ENCODE peak calls at places on chromosomes 6 and 20, in ten cellular contexts. One of them, this sample, is unnamed.

GRCh38 chr6:11096109-11096508 is 2.5 kb downstream of the SMIM13 start:
- DNase-seq in tibial nerve: no peak
- DNase-seq in heart left ventricle: no peak
- DNase-seq in transverse colon: peak; percentile 28
- DNase-seq in K562: no peak
- DNase-seq in GM12878: no peak
- DNase-seq in A549: peak; percentile 53
- DNase-seq in H54: no peak
- DNase-seq in breast epithelium: peak; percentile 26
- DNase-seq in ovary: no peak
- DNase-seq in this sample: no peak

GRCh38 chr6:43942011-43942442 is 172.0 kb downstream of the VEGFA start:
- DNase-seq in tibial nerve: no peak
- DNase-seq in heart left ventricle: no peak
- DNase-seq in transverse colon: no peak
- DNase-seq in K562: no peak
- DNase-seq in GM12878: no peak
- DNase-seq in A549: no peak
- DNase-seq in H54: no peak
- DNase-seq in breast epithelium: no peak
- DNase-seq in ovary: no peak
- DNase-seq in this sample: no peak

GRCh38 chr6:3848380-3848779 is 793 bp upstream of the FAM50B start:
- DNase-seq in tibial nerve: no peak
- DNase-seq in heart left ventricle: no peak
- DNase-seq in transverse colon: no peak
- DNase-seq in K562: no peak
- DNase-seq in GM12878: no peak
- DNase-seq in A549: no peak
- DNase-seq in H54: no peak
- DNase-seq in breast epithelium: peak; percentile 52
- DNase-seq in ovary: no peak
- DNase-seq in this sample: no peak

GRCh38 chr6:119241124-119241491 is 108.5 kb downstream of the MAN1A1 start:
- DNase-seq in tibial nerve: no peak
- DNase-seq in heart left ventricle: no peak
- DNase-seq in transverse colon: no peak
- DNase-seq in K562: no peak
- DNase-seq in GM12878: peak; percentile 8
- DNase-seq in A549: no peak
- DNase-seq in H54: no peak
- DNase-seq in breast epithelium: no peak
- DNase-seq in ovary: peak; percentile 35
- DNase-seq in this sample: no peak

GRCh38 chr6:68967549-68968300 is 332.6 kb downstream of the ADGRB3 start:
- DNase-seq in tibial nerve: peak; percentile 23
- DNase-seq in heart left ventricle: peak; percentile 48
- DNase-seq in transverse colon: peak; percentile 54
- DNase-seq in K562: peak; percentile 72
- DNase-seq in GM12878: peak; percentile 12
- DNase-seq in A549: peak; percentile 2
- DNase-seq in H54: peak; percentile 12
- DNase-seq in breast epithelium: peak; percentile 18
- DNase-seq in ovary: peak; percentile 30
- DNase-seq in this sample: peak; percentile 9

GRCh38 chr6:87905101-87905517 is 142.5 kb upstream of the SPACA1 start:
- DNase-seq in tibial nerve: no peak
- DNase-seq in heart left ventricle: no peak
- DNase-seq in transverse colon: no peak
- DNase-seq in K562: no peak
- DNase-seq in GM12878: peak; percentile 87
- DNase-seq in A549: no peak
- DNase-seq in H54: no peak
- DNase-seq in breast epithelium: no peak
- DNase-seq in ovary: no peak
- DNase-seq in this sample: no peak

GRCh38 chr20:5056801-5057599 is 55.7 kb upstream of the SLC23A2 start:
- DNase-seq in tibial nerve: no peak
- DNase-seq in heart left ventricle: peak; percentile 36
- DNase-seq in transverse colon: peak; percentile 55
- DNase-seq in K562: peak; percentile 58
- DNase-seq in GM12878: peak; percentile 38
- DNase-seq in A549: peak; percentile 77
- DNase-seq in H54: peak; percentile 38
- DNase-seq in breast epithelium: no peak
- DNase-seq in ovary: no peak
- DNase-seq in this sample: no peak

GRCh38 chr6:147933201-147933600 is 409.4 kb upstream of the SASH1 start:
- DNase-seq in tibial nerve: no peak
- DNase-seq in heart left ventricle: no peak
- DNase-seq in transverse colon: no peak
- DNase-seq in K562: no peak
- DNase-seq in GM12878: no peak
- DNase-seq in A549: no peak
- DNase-seq in H54: no peak
- DNase-seq in breast epithelium: no peak
- DNase-seq in ovary: no peak
- DNase-seq in this sample: no peak

GRCh38 chr20:22797103-22797502 is 212.7 kb upstream of the FOXA2 start:
- DNase-seq in tibial nerve: no peak
- DNase-seq in heart left ventricle: no peak
- DNase-seq in transverse colon: no peak
- DNase-seq in K562: no peak
- DNase-seq in GM12878: no peak
- DNase-seq in A549: no peak
- DNase-seq in H54: no peak
- DNase-seq in breast epithelium: no peak
- DNase-seq in ovary: no peak
- DNase-seq in this sample: no peak

GRCh38 chr20:21702553-21703467 is 2.7 kb upstream of the PAX1 start:
- DNase-seq in tibial nerve: no peak
- DNase-seq in heart left ventricle: no peak
- DNase-seq in transverse colon: peak; percentile 41
- DNase-seq in K562: peak; percentile 35
- DNase-seq in GM12878: no peak
- DNase-seq in A549: peak; percentile 69
- DNase-seq in H54: no peak
- DNase-seq in breast epithelium: peak; percentile 23
- DNase-seq in ovary: peak; percentile 21
- DNase-seq in this sample: no peak

GRCh38 chr6:27505209-27506027 is 32.5 kb upstream of the ZNF184 start:
- DNase-seq in tibial nerve: peak; percentile 47
- DNase-seq in heart left ventricle: peak; percentile 25
- DNase-seq in transverse colon: peak; percentile 21
- DNase-seq in K562: peak; percentile 68
- DNase-seq in GM12878: peak; percentile 63
- DNase-seq in A549: peak; percentile 74
- DNase-seq in H54: no peak
- DNase-seq in breast epithelium: peak; percentile 81
- DNase-seq in ovary: peak; percentile 59
- DNase-seq in this sample: no peak

GRCh38 chr6:1611572-1612385 is 2.1 kb downstream of the FOXC1 start:
- DNase-seq in tibial nerve: peak; percentile 12
- DNase-seq in heart left ventricle: no peak
- DNase-seq in transverse colon: no peak
- DNase-seq in K562: no peak
- DNase-seq in GM12878: no peak
- DNase-seq in A549: no peak
- DNase-seq in H54: no peak
- DNase-seq in breast epithelium: no peak
- DNase-seq in ovary: peak; percentile 64
- DNase-seq in this sample: no peak

GRCh38 chr20:61640171-61640570 is 388.1 kb downstream of the CDH4 start:
- DNase-seq in tibial nerve: no peak
- DNase-seq in heart left ventricle: no peak
- DNase-seq in transverse colon: no peak
- DNase-seq in K562: no peak
- DNase-seq in GM12878: no peak
- DNase-seq in A549: no peak
- DNase-seq in H54: no peak
- DNase-seq in breast epithelium: no peak
- DNase-seq in ovary: no peak
- DNase-seq in this sample: no peak

GRCh38 chr20:11919046-11919445 is 1.4 kb downstream of the BTBD3 start:
- DNase-seq in tibial nerve: no peak
- DNase-seq in heart left ventricle: peak; percentile 50
- DNase-seq in transverse colon: no peak
- DNase-seq in K562: no peak
- DNase-seq in GM12878: no peak
- DNase-seq in A549: no peak
- DNase-seq in H54: no peak
- DNase-seq in breast epithelium: no peak
- DNase-seq in ovary: no peak
- DNase-seq in this sample: no peak

GRCh38 chr20:11918280-11918952 is 723 bp downstream of the BTBD3 start:
- DNase-seq in tibial nerve: no peak
- DNase-seq in heart left ventricle: no peak
- DNase-seq in transverse colon: no peak
- DNase-seq in K562: no peak
- DNase-seq in GM12878: no peak
- DNase-seq in A549: no peak
- DNase-seq in H54: no peak
- DNase-seq in breast epithelium: no peak
- DNase-seq in ovary: no peak
- DNase-seq in this sample: no peak

GRCh38 chr20:11920083-11920482 is 2.4 kb downstream of the BTBD3 start:
- DNase-seq in tibial nerve: no peak
- DNase-seq in heart left ventricle: no peak
- DNase-seq in transverse colon: no peak
- DNase-seq in K562: no peak
- DNase-seq in GM12878: no peak
- DNase-seq in A549: no peak
- DNase-seq in H54: no peak
- DNase-seq in breast epithelium: no peak
- DNase-seq in ovary: no peak
- DNase-seq in this sample: no peak

GRCh38 chr20:11919571-11919970 is 1.9 kb downstream of the BTBD3 start:
- DNase-seq in tibial nerve: no peak
- DNase-seq in heart left ventricle: no peak
- DNase-seq in transverse colon: no peak
- DNase-seq in K562: no peak
- DNase-seq in GM12878: no peak
- DNase-seq in A549: no peak
- DNase-seq in H54: no peak
- DNase-seq in breast epithelium: no peak
- DNase-seq in ovary: no peak
- DNase-seq in this sample: no peak

GRCh38 chr20:11917663-11918062 is at the start of gene BTBD3:
- DNase-seq in tibial nerve: no peak
- DNase-seq in heart left ventricle: peak; percentile 69
- DNase-seq in transverse colon: peak; percentile 68
- DNase-seq in K562: no peak
- DNase-seq in GM12878: no peak
- DNase-seq in A549: no peak
- DNase-seq in H54: no peak
- DNase-seq in breast epithelium: peak; percentile 38
- DNase-seq in ovary: no peak
- DNase-seq in this sample: no peak
- TF ChIP-seq POLR2A in tibial nerve: no peak
- TF ChIP-seq POLR2A in heart left ventricle: peak; percentile 66
- TF ChIP-seq POLR2A in transverse colon: peak; percentile 53
- TF ChIP-seq POLR2A in K562: no peak
- TF ChIP-seq POLR2A in GM12878: no peak
- TF ChIP-seq POLR2A in A549: no peak
- TF ChIP-seq POLR2A in H54: no peak
- TF ChIP-seq POLR2A in breast epithelium: no peak
- TF ChIP-seq POLR2A in ovary: no peak
- TF ChIP-seq POLR2A in this sample: no peak

GRCh38 chr20:33127422-33128097 is 40.4 kb upstream of the BPIFA2 start:
- DNase-seq in tibial nerve: no peak
- DNase-seq in heart left ventricle: no peak
- DNase-seq in transverse colon: no peak
- DNase-seq in K562: no peak
- DNase-seq in GM12878: no peak
- DNase-seq in A549: no peak
- DNase-seq in H54: no peak
- DNase-seq in breast epithelium: no peak
- DNase-seq in ovary: no peak
- DNase-seq in this sample: no peak
- TF ChIP-seq POLR2A in tibial nerve: no peak
- TF ChIP-seq POLR2A in heart left ventricle: no peak
- TF ChIP-seq POLR2A in transverse colon: no peak
- TF ChIP-seq POLR2A in K562: no peak
- TF ChIP-seq POLR2A in GM12878: no peak
- TF ChIP-seq POLR2A in A549: no peak
- TF ChIP-seq POLR2A in H54: no peak
- TF ChIP-seq POLR2A in breast epithelium: no peak
- TF ChIP-seq POLR2A in ovary: no peak
- TF ChIP-seq POLR2A in this sample: no peak

GRCh38 chr6:31534521-31535040 is 5.8 kb downstream of the MCCD1 start:
- DNase-seq in tibial nerve: no peak
- DNase-seq in heart left ventricle: no peak
- DNase-seq in transverse colon: no peak
- DNase-seq in K562: peak; percentile 21
- DNase-seq in GM12878: no peak
- DNase-seq in A549: no peak
- DNase-seq in H54: no peak
- DNase-seq in breast epithelium: no peak
- DNase-seq in ovary: no peak
- DNase-seq in this sample: no peak

GRCh38 chr6:31534011-31534410 is 5.2 kb downstream of the MCCD1 start:
- DNase-seq in tibial nerve: no peak
- DNase-seq in heart left ventricle: no peak
- DNase-seq in transverse colon: no peak
- DNase-seq in K562: no peak
- DNase-seq in GM12878: no peak
- DNase-seq in A549: no peak
- DNase-seq in H54: no peak
- DNase-seq in breast epithelium: no peak
- DNase-seq in ovary: no peak
- DNase-seq in this sample: no peak

GRCh38 chr6:31532644-31533454 is 4.1 kb downstream of the MCCD1 start:
- DNase-seq in tibial nerve: no peak
- DNase-seq in heart left ventricle: no peak
- DNase-seq in transverse colon: no peak
- DNase-seq in K562: no peak
- DNase-seq in GM12878: no peak
- DNase-seq in A549: no peak
- DNase-seq in H54: no peak
- DNase-seq in breast epithelium: no peak
- DNase-seq in ovary: no peak
- DNase-seq in this sample: no peak

GRCh38 chr6:31531771-31532643 is 3.2 kb downstream of the MCCD1 start:
- DNase-seq in tibial nerve: no peak
- DNase-seq in heart left ventricle: no peak
- DNase-seq in transverse colon: no peak
- DNase-seq in K562: no peak
- DNase-seq in GM12878: no peak
- DNase-seq in A549: no peak
- DNase-seq in H54: no peak
- DNase-seq in breast epithelium: no peak
- DNase-seq in ovary: no peak
- DNase-seq in this sample: no peak

GRCh38 chr6:31533455-31533841 is 4.7 kb downstream of the MCCD1 start:
- DNase-seq in tibial nerve: no peak
- DNase-seq in heart left ventricle: no peak
- DNase-seq in transverse colon: no peak
- DNase-seq in K562: no peak
- DNase-seq in GM12878: no peak
- DNase-seq in A549: no peak
- DNase-seq in H54: no peak
- DNase-seq in breast epithelium: no peak
- DNase-seq in ovary: no peak
- DNase-seq in this sample: no peak
- TF ChIP-seq POLR2A in tibial nerve: no peak
- TF ChIP-seq POLR2A in heart left ventricle: no peak
- TF ChIP-seq POLR2A in transverse colon: no peak
- TF ChIP-seq POLR2A in K562: peak; percentile 41
- TF ChIP-seq POLR2A in GM12878: no peak
- TF ChIP-seq POLR2A in A549: no peak
- TF ChIP-seq POLR2A in H54: no peak
- TF ChIP-seq POLR2A in breast epithelium: no peak
- TF ChIP-seq POLR2A in ovary: no peak
- TF ChIP-seq POLR2A in this sample: no peak

GRCh38 chr20:36606171-36607116 is 865 bp downstream of the RAB5IF start:
- DNase-seq in tibial nerve: no peak
- DNase-seq in heart left ventricle: no peak
- DNase-seq in transverse colon: peak; percentile 44
- DNase-seq in K562: no peak
- DNase-seq in GM12878: no peak
- DNase-seq in A549: no peak
- DNase-seq in H54: no peak
- DNase-seq in breast epithelium: no peak
- DNase-seq in ovary: no peak
- DNase-seq in this sample: no peak
- TF ChIP-seq POLR2A in tibial nerve: no peak
- TF ChIP-seq POLR2A in heart left ventricle: no peak
- TF ChIP-seq POLR2A in transverse colon: no peak
- TF ChIP-seq POLR2A in K562: no peak
- TF ChIP-seq POLR2A in GM12878: no peak
- TF ChIP-seq POLR2A in A549: no peak
- TF ChIP-seq POLR2A in H54: no peak
- TF ChIP-seq POLR2A in breast epithelium: no peak
- TF ChIP-seq POLR2A in ovary: no peak
- TF ChIP-seq POLR2A in this sample: peak; percentile 11